ENCODE peak calls at places on chromosomes 13 and 19, in seven cellular contexts. I is neuronal stem cell, Q is adrenal gland, G is colonic mucosa, J is mesendoderm, F is MM.1S, B is kidney. E is an unnamed sample. For H3K4me1, the result is how much of the 10 kb centered on the place peaks cover.

GRCh38 chr19:39448271-39448670 is 2.9 kb downstream of the SUPT5H start:
- DNase-seq in I (no peak), Q (no peak), G (no peak), J (no peak), F (peak), B (no peak), E (peak)

GRCh38 chr19:11286312-11286974 is 9.5 kb upstream of the TSPAN16 start:
- DNase-seq in I (no peak), Q (peak), G (no peak), J (no peak), F (no peak), B (no peak), E (no peak)

GRCh38 chr19:6807291-6807690 is 34.8 kb downstream of the VAV1 start:
- DNase-seq in I (no peak), Q (no peak), G (no peak), J (no peak), F (no peak), B (no peak), E (no peak)

GRCh38 chr13:73168993-73169401 is 110.2 kb downstream of the KLF5 start:
- DNase-seq in I (no peak), Q (no peak), G (peak), J (no peak), F (no peak), B (no peak), E (no peak)

GRCh38 chr19:38979867-38980266 is 4.3 kb upstream of the FBXO17 start:
- DNase-seq in I (no peak), Q (no peak), G (no peak), J (no peak), F (no peak), B (no peak), E (no peak)

GRCh38 chr13:22061371-22061805 is 390.5 kb downstream of the FGF9 start:
- DNase-seq in I (no peak), Q (no peak), G (no peak), J (peak), F (no peak), B (no peak), E (peak)

GRCh38 chr19:6066661-6067646 is 43.3 kb downstream of the RFX2 start:
- DNase-seq in I (peak), Q (peak), G (peak), J (peak), F (no peak), B (peak), E (no peak)

GRCh38 chr13:52738719-52739467 is 727 bp downstream of the CNMD start:
- DNase-seq in I (peak), Q (no peak), G (no peak), J (peak), F (no peak), B (peak), E (peak)

GRCh38 chr13:24097064-24097463 is 63.5 kb upstream of the SPATA13 start:
- DNase-seq in I (no peak), Q (peak), G (no peak), J (no peak), F (no peak), B (no peak), E (no peak)

GRCh38 chr13:28761586-28761985 is 42.8 kb upstream of the SLC46A3 start:
- DNase-seq in I (no peak), Q (no peak), G (no peak), J (no peak), F (no peak), B (no peak), E (no peak)

GRCh38 chr13:24670927-24671326 is 9.3 kb upstream of the ATP12A start:
- DNase-seq in I (peak), Q (no peak), G (peak), J (peak), F (no peak), B (no peak), E (no peak)

GRCh38 chr19:33734913-33735312 is 61.8 kb upstream of the KCTD15 start:
- DNase-seq in I (no peak), Q (no peak), G (no peak), J (no peak), F (no peak), B (no peak), E (no peak)

GRCh38 chr13:112699318-112699918 is 9.6 kb downstream of the ATP11A start:
- DNase-seq in I (no peak), Q (no peak), G (no peak), J (no peak), F (no peak), B (peak), E (peak)

GRCh38 chr19:2186071-2186846 is 22.5 kb downstream of the DOT1L start:
- DNase-seq in I (no peak), Q (peak), G (peak), J (peak), F (no peak), B (peak), E (no peak)

GRCh38 chr13:104450006-104450405 is 1383.8 kb upstream of the SLC10A2 start:
- DNase-seq in I (no peak), Q (no peak), G (no peak), J (no peak), F (no peak), B (no peak), E (no peak)

GRCh38 chr19:6475321-6476108 is 6.1 kb downstream of the DENND1C start:
- DNase-seq in I (no peak), Q (no peak), G (no peak), J (peak), F (no peak), B (no peak), E (no peak)

GRCh38 chr13:20980420-20980819 is 77.9 kb upstream of the XPO4 start:
- DNase-seq in I (no peak), Q (no peak), G (no peak), J (no peak), F (no peak), B (no peak), E (no peak)

GRCh38 chr13:48096670-48097069 is 1.8 kb upstream of the MED4 start:
- DNase-seq in I (no peak), Q (no peak), G (no peak), J (no peak), F (no peak), B (no peak), E (no peak)

GRCh38 chr13:114142640-114143490 is 10.4 kb upstream of the RASA3 start:
- DNase-seq in I (no peak), Q (no peak), G (peak), J (no peak), F (no peak), B (peak), E (peak)

GRCh38 chr19:1629256-1629808 is 23.1 kb downstream of the TCF3 start:
- DNase-seq in I (no peak), Q (no peak), G (no peak), J (no peak), F (no peak), B (no peak), E (no peak)

GRCh38 chr13:80069374-80069773 is 271.6 kb downstream of the SPRY2 start:
- DNase-seq in I (no peak), Q (no peak), G (no peak), J (no peak), F (no peak), B (no peak), E (no peak)
- H3K4me1 ChIP-seq in I (under half), Q (under half), G (under half), J (under half), F (under half), B (under half), E (under half)

GRCh38 chr13:40984670-40985366 is 34.3 kb downstream of the ELF1 start:
- DNase-seq in I (no peak), Q (no peak), G (no peak), J (no peak), F (peak), B (no peak), E (no peak)

GRCh38 chr13:40982772-40983171 is 36.3 kb downstream of the ELF1 start:
- DNase-seq in I (no peak), Q (no peak), G (peak), J (peak), F (peak), B (no peak), E (no peak)

GRCh38 chr13:40983269-40983668 is 35.8 kb downstream of the ELF1 start:
- DNase-seq in I (no peak), Q (no peak), G (no peak), J (no peak), F (no peak), B (no peak), E (no peak)

GRCh38 chr13:40985596-40986327 is 33.4 kb downstream of the ELF1 start:
- DNase-seq in I (no peak), Q (no peak), G (no peak), J (no peak), F (peak), B (no peak), E (no peak)

GRCh38 chr13:40983725-40984669 is 35.1 kb downstream of the ELF1 start:
- DNase-seq in I (no peak), Q (no peak), G (no peak), J (no peak), F (no peak), B (no peak), E (no peak)
- H3K4me3 ChIP-seq in I (no peak), Q (no peak), G (peak), J (no peak), F (peak), B (peak), E (peak)

GRCh38 chr19:29942404-29943261 is 594 bp downstream of the URI1 start:
- DNase-seq in I (peak), Q (peak), G (peak), J (peak), F (peak), B (peak), E (peak)
- H3K4me1 ChIP-seq in I (under half), Q (under half), G (under half), J (under half), F (under half), B (under half), E (half or more)

GRCh38 chr19:8536282-8536681 is 22.3 kb upstream of the ZNF414 start:
- DNase-seq in I (no peak), Q (no peak), G (no peak), J (no peak), F (no peak), B (no peak), E (no peak)
- H3K4me3 ChIP-seq in I (no peak), Q (no peak), G (no peak), J (no peak), F (no peak), B (no peak), E (no peak)

GRCh38 chr19:41577144-41577830 is 1.3 kb downstream of the CEACAM21 start:
- DNase-seq in I (no peak), Q (no peak), G (no peak), J (no peak), F (no peak), B (no peak), E (peak)

GRCh38 chr19:41575998-41576397 is at the start of gene CEACAM21:
- DNase-seq in I (no peak), Q (peak), G (peak), J (no peak), F (peak), B (no peak), E (peak)

GRCh38 chr19:41578886-41579285 is 2.9 kb downstream of the CEACAM21 start:
- DNase-seq in I (no peak), Q (no peak), G (no peak), J (no peak), F (no peak), B (no peak), E (no peak)

GRCh38 chr19:41577833-41578232 is 1.9 kb downstream of the CEACAM21 start:
- DNase-seq in I (no peak), Q (no peak), G (no peak), J (no peak), F (no peak), B (no peak), E (peak)
- H3K4me1 ChIP-seq in I (under half), Q (under half), G (under half), J (under half), F (under half), B (under half), E (under half)